ENCODE peak calls at places on chromosomes 5 and 9, in four cellular contexts. G is pancreas; X is lung; C is naive thymus-derived CD4-positive, alpha-beta T cell. N is an unnamed sample.

GRCh38 chr5:36521219-36521618 is 85.2 kb upstream of the SLC1A3 start:
- DNase-seq in G (no peak), X (no peak), C (no peak), N (no peak)

GRCh38 chr9:91395553-91396470 is 27.8 kb downstream of the NFIL3 start:
- DNase-seq in G (no peak), X (no peak), C (no peak), N (no peak)

GRCh38 chr9:137809038-137809630 is 68.4 kb upstream of the CACNA1B start:
- DNase-seq in G (peak; percentile 37), X (no peak), C (no peak), N (no peak)

GRCh38 chr5:81450940-81451339 is 57.0 kb upstream of the ACOT12 start:
- DNase-seq in G (no peak), X (no peak), C (no peak), N (no peak)

GRCh38 chr5:148343049-148343413 is 7.7 kb downstream of the SPINK9 start:
- DNase-seq in G (no peak), X (no peak), C (no peak), N (no peak)

GRCh38 chr9:127928232-127929043 is 2.1 kb downstream of the PIP5KL1 start:
- DNase-seq in G (no peak), X (no peak), C (no peak), N (no peak)

GRCh38 chr5:164051745-164052144 is 546.3 kb downstream of the MAT2B start:
- DNase-seq in G (no peak), X (no peak), C (no peak), N (no peak)

GRCh38 chr5:181207214-181207959 is 2.4 kb upstream of the TRIM7 start:
- DNase-seq in G (peak; percentile 83), X (peak; percentile 67), C (peak; percentile 76), N (peak; percentile 72)

GRCh38 chr9:27726244-27727141 is 153.2 kb upstream of the C9orf72 start:
- DNase-seq in G (no peak), X (peak; percentile 45), C (peak; percentile 10), N (peak; percentile 54)

GRCh38 chr5:58735637-58736036 is 152.8 kb downstream of the RAB3C start:
- DNase-seq in G (no peak), X (no peak), C (no peak), N (no peak)

GRCh38 chr5:169637085-169637855 is at the start of gene DOCK2:
- DNase-seq in G (no peak), X (peak; percentile 66), C (peak; percentile 63), N (peak; percentile 3)

GRCh38 chr9:76521244-76521673 is 62.3 kb downstream of the GCNT1 start:
- DNase-seq in G (no peak), X (no peak), C (no peak), N (peak; percentile 57)

GRCh38 chr5:151799407-151799806 is 27.7 kb downstream of the G3BP1 start:
- DNase-seq in G (no peak), X (no peak), C (no peak), N (no peak)

GRCh38 chr9:16136961-16137360 is 584.1 kb downstream of the CCDC171 start:
- DNase-seq in G (no peak), X (no peak), C (no peak), N (no peak)

GRCh38 chr5:133287500-133287899 is 235.7 kb downstream of the HSPA4 start:
- DNase-seq in G (no peak), X (no peak), C (peak; percentile 20), N (no peak)

GRCh38 chr9:97697837-97698236 is 697 bp upstream of the XPA start:
- DNase-seq in G (no peak), X (no peak), C (no peak), N (no peak)

GRCh38 chr5:456351-457194 is 13.6 kb downstream of the EXOC3 start:
- DNase-seq in G (peak; percentile 49), X (no peak), C (no peak), N (peak; percentile 39)

GRCh38 chr9:124594673-124595072 is 87.5 kb upstream of the NR5A1 start:
- DNase-seq in G (no peak), X (no peak), C (no peak), N (no peak)

GRCh38 chr9:124595743-124596142 is 88.5 kb upstream of the NR5A1 start:
- DNase-seq in G (no peak), X (no peak), C (no peak), N (no peak)

GRCh38 chr9:124590886-124591641 is 83.9 kb upstream of the NR5A1 start:
- DNase-seq in G (no peak), X (no peak), C (no peak), N (no peak)

GRCh38 chr9:124594215-124594614 is 87.0 kb upstream of the NR5A1 start:
- DNase-seq in G (no peak), X (no peak), C (no peak), N (peak; percentile 17)

GRCh38 chr9:124593080-124594058 is 86.2 kb upstream of the NR5A1 start:
- DNase-seq in G (no peak), X (no peak), C (no peak), N (no peak)
- H3K27ac ChIP-seq in G (no peak overlapping the region), X (no peak overlapping the region), C (no peak overlapping the region), N (no peak overlapping the region)

DNA sequence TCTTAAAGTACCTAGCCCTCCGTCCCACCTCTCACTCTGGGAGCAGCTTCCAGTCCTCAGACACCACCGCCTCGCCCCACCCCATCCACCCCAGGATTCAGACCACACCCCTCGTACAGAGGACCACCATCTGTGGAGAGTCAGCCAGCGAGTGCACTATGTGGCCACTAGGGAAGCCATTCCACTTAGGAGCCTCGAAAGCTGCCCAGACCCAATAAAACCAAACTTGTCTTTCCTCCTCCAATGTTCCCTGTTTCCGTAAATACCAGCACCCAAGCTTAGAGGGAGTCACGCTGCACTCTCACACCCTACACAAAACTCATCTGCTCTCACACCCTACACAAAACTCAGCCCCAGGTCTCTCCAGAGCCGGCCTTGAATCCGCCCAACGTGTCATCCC is 1.9 kb downstream of the GCNT4 start:
- DNase-seq in G (no peak), X (no peak), C (no peak), N (no peak)
- H3K27me3 ChIP-seq in G (no peaks in the 10 kb centered on the region), X (no peaks in the 10 kb centered on the region), C (no peaks in the 10 kb centered on the region), N (no peaks in the 10 kb centered on the region)

GRCh38 chr9:92762781-92763708 is 1.6 kb downstream of the BICD2 start:
- DNase-seq in G (no peak), X (no peak), C (no peak), N (peak; percentile 39)
- H3K27ac ChIP-seq in G (no peak overlapping the region), X (no peak overlapping the region), C (peak overlapping the region; percentile 80), N (peak overlapping the region; percentile 72)

DNA sequence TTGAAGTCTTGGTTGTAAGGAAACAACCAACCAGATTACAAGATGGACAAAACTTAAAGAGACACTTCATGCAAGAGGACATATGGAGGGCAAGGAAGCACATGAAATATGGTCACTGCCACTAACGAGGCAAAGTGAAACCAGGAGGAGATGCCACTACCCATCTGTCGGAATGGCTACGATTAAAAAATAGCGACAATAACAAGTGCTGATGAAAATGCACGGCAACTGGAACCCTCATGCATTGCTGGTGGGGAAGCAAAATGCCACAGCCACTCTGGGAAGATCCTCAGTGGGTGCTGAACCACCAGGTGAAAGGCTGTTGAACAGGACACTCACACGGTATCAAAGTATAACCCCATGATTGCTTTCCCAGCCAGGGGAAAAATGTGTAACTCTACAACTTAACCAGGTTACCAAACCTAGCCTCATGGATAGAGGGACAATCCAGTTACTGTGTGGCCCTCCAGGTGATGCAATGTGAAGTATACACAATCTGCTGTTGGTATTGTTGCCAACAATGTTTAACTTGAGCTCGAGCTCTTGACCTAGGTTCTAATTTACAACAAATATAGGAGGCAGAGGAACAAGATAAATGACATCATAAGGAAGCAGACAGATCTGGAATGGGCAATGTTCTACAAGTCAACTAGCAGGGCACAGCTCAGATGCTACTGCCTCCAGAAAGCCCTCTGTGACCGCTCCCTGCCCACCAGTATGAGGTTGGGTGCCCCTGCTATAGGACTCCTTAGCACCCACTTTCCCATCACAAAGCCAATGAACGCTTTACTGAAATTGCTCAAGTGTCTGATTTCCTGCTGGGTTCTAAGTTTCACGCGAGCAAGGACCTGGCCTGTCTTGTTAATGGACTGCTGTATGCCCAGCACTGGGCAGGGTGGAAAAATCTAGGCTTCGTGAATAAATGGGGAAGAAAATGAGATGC is 25.8 kb downstream of the SH3PXD2B start:
- DNase-seq in G (no peak), X (no peak), C (no peak), N (no peak)
- H3K27me3 ChIP-seq in G (no peaks in the 10 kb centered on the region), X (no peaks in the 10 kb centered on the region), C (no peaks in the 10 kb centered on the region), N (no peaks in the 10 kb centered on the region)

DNA sequence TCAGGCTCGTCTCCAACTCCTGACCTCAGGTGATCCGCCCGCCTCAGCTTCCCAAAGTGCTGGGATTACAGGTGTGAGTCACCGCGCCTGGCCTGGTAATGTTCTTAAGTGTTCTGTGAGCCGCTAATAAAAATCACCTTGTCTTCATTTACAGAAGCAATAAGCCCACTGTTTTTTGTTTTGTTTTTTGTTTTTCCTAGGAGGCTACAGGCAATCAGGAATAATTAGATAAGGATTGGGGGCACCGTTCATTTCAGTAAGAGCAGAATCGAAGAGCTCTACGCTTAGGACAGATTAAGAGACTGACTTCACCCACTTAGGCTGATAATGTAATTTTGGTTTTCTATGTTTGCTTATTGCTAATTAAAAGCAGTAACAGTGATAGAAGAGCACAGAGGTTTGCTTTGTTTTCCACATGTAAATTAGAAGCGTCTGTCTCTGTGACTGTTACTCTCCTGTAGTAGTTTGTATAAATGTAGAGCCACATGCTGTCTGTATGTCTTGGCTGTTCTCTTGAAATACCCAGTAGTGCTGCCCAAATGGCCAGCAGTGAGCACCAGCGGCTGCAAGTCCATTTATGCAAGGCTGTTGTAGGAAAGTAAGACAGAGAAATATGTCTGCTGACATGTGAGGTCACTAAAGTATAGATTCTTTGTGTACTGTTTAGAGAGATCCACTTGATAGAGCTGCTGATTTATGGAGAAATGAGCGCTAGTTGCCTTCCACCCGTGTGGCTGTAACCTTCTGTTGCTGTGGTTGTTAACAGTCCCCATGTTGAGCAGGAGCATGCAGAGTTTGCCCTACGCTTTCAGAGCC is 30.5 kb downstream of the TRIO start:
- DNase-seq in G (no peak), X (no peak), C (no peak), N (no peak)
- H3K27ac ChIP-seq in G (no peak overlapping the region), X (no peak overlapping the region), C (no peak overlapping the region), N (no peak overlapping the region)

GRCh38 chr9:126607086-126607485 is 6.6 kb upstream of the LMX1B start:
- DNase-seq in G (no peak), X (no peak), C (no peak), N (no peak)

GRCh38 chr9:126609191-126609590 is 4.5 kb upstream of the LMX1B start:
- DNase-seq in G (peak; percentile 41), X (no peak), C (no peak), N (no peak)

GRCh38 chr9:126607731-126608130 is 6.0 kb upstream of the LMX1B start:
- DNase-seq in G (no peak), X (no peak), C (no peak), N (no peak)

GRCh38 chr9:126609711-126610388 is 3.9 kb upstream of the LMX1B start:
- DNase-seq in G (peak; percentile 49), X (no peak), C (no peak), N (no peak)

GRCh38 chr9:126608551-126608950 is 5.2 kb upstream of the LMX1B start:
- DNase-seq in G (peak; percentile 8), X (no peak), C (no peak), N (no peak)
- H3K27me3 ChIP-seq in G (no peaks in the 10 kb centered on the region), X (peaks cover 9% of the 10 kb centered on the region), C (peaks cover 12% of the 10 kb centered on the region), N (no peaks in the 10 kb centered on the region)

DNA sequence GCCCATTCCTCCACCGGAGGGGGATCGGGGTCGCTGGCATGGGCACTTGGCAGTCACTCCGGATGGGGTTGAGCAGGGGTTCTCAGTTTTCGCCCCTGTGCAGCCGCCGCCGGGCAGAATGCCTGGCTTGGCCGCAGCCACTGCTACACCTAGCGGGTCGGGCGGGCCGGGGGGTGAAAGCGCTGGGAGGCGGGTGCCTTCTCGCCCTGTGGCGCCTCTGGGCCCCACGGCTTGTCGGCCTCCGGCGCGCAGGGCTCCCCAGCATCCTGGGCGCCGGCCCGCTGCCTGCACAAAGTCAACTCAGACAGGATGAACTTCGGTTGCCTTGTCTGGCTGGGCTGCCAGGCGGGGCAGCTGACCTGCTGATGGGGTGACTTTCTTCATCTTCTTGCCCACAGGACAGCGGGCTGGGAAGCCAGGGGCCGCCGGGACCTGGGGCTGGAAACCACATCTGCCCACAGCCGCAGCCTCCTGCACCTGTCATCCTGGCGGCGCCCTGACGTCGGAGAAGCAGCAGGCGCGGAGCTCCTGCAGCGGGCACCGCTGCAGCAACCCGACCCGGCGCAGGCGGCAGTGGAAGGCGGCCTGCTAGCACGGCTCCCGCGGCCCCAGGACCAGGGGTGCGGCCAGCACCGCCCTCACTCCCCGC is 1.2 kb upstream of the ANKRD18A start:
- DNase-seq in G (peak; percentile 78), X (peak; percentile 44), C (peak; percentile 49), N (peak; percentile 57)
- H3K27ac ChIP-seq in G (peak overlapping the region; percentile 74), X (no peak overlapping the region), C (peak overlapping the region; percentile 51), N (peak overlapping the region; percentile 89)

N was measured in thyroid gland.